ENCODE peak calls at places on chromosomes 6 and 20, in five cellular contexts. Q is IMR-90, M is HepG2, N is H1, A is K562. J is an unnamed sample. For H3K4me1, the result is how much of the 10 kb centered on the place peaks cover.

GRCh38 chr20:25399038-25399430 is 8.4 kb upstream of the ABHD12 start:
- DNase-seq in M (peak), A (peak), Q (peak), N (no peak), J (peak)

GRCh38 chr6:35080016-35080680 is 61.0 kb downstream of the TCP11 start:
- DNase-seq in Q (no peak), A (no peak), M (no peak), N (no peak), J (no peak)

GRCh38 chr6:165146456-165146855 is 162.9 kb downstream of the C6orf118 start:
- DNase-seq in Q (no peak), N (no peak), M (no peak), A (no peak), J (no peak)

GRCh38 chr20:37941332-37941731 is 38.4 kb downstream of the VSTM2L start:
- DNase-seq in Q (no peak), A (peak), N (no peak), M (peak), J (peak)

GRCh38 chr6:165227644-165228329 is 81.6 kb downstream of the C6orf118 start:
- DNase-seq in Q (no peak), N (no peak), M (no peak), A (no peak), J (no peak)

GRCh38 chr6:30754631-30755030 is 10.3 kb upstream of the IER3 start:
- DNase-seq in M (no peak), Q (peak), N (no peak), A (no peak), J (no peak)

GRCh38 chr6:149884215-149884614 is 13.7 kb downstream of the RAET1E start:
- DNase-seq in Q (peak), N (no peak), A (no peak), M (no peak), J (no peak)

GRCh38 chr20:5945963-5946362 is 4.4 kb downstream of the TRMT6 start:
- DNase-seq in N (no peak), Q (peak), A (no peak), M (no peak), J (no peak)

GRCh38 chr6:17469006-17469972 is 75.9 kb downstream of the CAP2 start:
- DNase-seq in N (no peak), M (no peak), A (no peak), Q (no peak), J (peak)

GRCh38 chr20:50595988-50596693 is 86.0 kb downstream of the PTPN1 start:
- DNase-seq in N (no peak), A (no peak), Q (peak), M (no peak), J (no peak)

GRCh38 chr6:40928738-40929137 is 110.3 kb downstream of the UNC5CL start:
- DNase-seq in M (no peak), A (no peak), N (no peak), Q (no peak), J (no peak)

GRCh38 chr20:48392407-48393310 is 435.1 kb downstream of the PREX1 start:
- DNase-seq in A (no peak), Q (no peak), M (no peak), N (no peak), J (no peak)

GRCh38 chr20:48286571-48287551 is 501.6 kb upstream of the SULF2 start:
- DNase-seq in A (no peak), Q (no peak), M (peak), N (no peak), J (no peak)

GRCh38 chr6:113120214-113120576 is 737.0 kb upstream of the MARCKS start:
- DNase-seq in N (no peak), Q (peak), A (no peak), M (no peak), J (peak)

GRCh38 chr20:7207186-7207585 is 439.7 kb downstream of the BMP2 start:
- DNase-seq in M (no peak), N (no peak), A (no peak), Q (no peak), J (no peak)

GRCh38 chr6:89281779-89282246 is 33.3 kb downstream of the GABRR2 start:
- DNase-seq in Q (peak), N (peak), M (peak), A (peak), J (peak)

GRCh38 chr6:166582258-166582657 is 4.2 kb downstream of the RAMACL start:
- DNase-seq in M (no peak), N (no peak), A (no peak), Q (no peak), J (no peak)

GRCh38 chr20:9609892-9610502 is 95.6 kb downstream of the LAMP5 start:
- DNase-seq in N (peak), M (peak), A (peak), Q (peak), J (peak)

GRCh38 chr6:148426317-148426977 is 83.8 kb downstream of the SASH1 start:
- DNase-seq in N (no peak), Q (no peak), M (no peak), A (no peak), J (no peak)

GRCh38 chr20:15703171-15703911 is 869.9 kb downstream of the KIF16B start:
- DNase-seq in N (no peak), Q (peak), M (peak), A (no peak), J (peak)

GRCh38 chr6:154909821-154910220 is 85.3 kb upstream of the TIAM2 start:
- DNase-seq in A (no peak), M (no peak), N (no peak), Q (peak), J (no peak)

GRCh38 chr20:56245761-56246160 is 2.8 kb upstream of the MC3R start:
- DNase-seq in M (no peak), Q (no peak), A (no peak), N (no peak), J (no peak)

GRCh38 chr6:15430947-15431405 is 185.1 kb downstream of the JARID2 start:
- DNase-seq in A (no peak), M (peak), N (no peak), Q (no peak), J (no peak)

GRCh38 chr6:1297746-1298145 is 14.2 kb upstream of the FOXQ1 start:
- DNase-seq in Q (peak), N (no peak), A (no peak), M (no peak), J (peak)

GRCh38 chr6:31627690-31628287 is 7.3 kb downstream of the PRRC2A start:
- DNase-seq in M (no peak), A (no peak), Q (no peak), N (no peak), J (no peak)

GRCh38 chr20:59064214-59064722 is 21.7 kb upstream of the PRELID3B start:
- DNase-seq in N (no peak), A (no peak), Q (no peak), M (no peak), J (no peak)

GRCh38 chr6:96157018-96157565 is 141.3 kb downstream of the FUT9 start:
- DNase-seq in N (no peak), M (peak), A (no peak), Q (no peak), J (no peak)

GRCh38 chr6:105189026-105189680 is 9.3 kb upstream of the POPDC3 start:
- DNase-seq in A (no peak), N (no peak), Q (no peak), M (no peak), J (no peak)

GRCh38 chr6:163536770-163537169 is 122.3 kb downstream of the QKI start:
- DNase-seq in Q (peak), N (no peak), A (no peak), M (no peak), J (peak)

GRCh38 chr6:24924956-24925355 is 10.8 kb downstream of the RIPOR2 start:
- DNase-seq in Q (no peak), N (no peak), M (no peak), A (no peak), J (no peak)

GRCh38 chr20:44963325-44964215 is 2.7 kb upstream of the STK4 start:
- DNase-seq in N (no peak), M (no peak), Q (no peak), A (no peak), J (no peak)

GRCh38 chr20:58889334-58890072 is 37.0 kb downstream of the GNAS start:
- DNase-seq in N (no peak), A (no peak), M (no peak), Q (no peak), J (no peak)

GRCh38 chr6:111872521-111873177 is 603 bp downstream of the FYN start:
- DNase-seq in A (peak), Q (peak), M (no peak), N (no peak), J (no peak)

GRCh38 chr6:64538760-64539159 is 903.2 kb downstream of the PHF3 start:
- DNase-seq in Q (no peak), N (no peak), M (no peak), A (no peak), J (no peak)

GRCh38 chr6:66082914-66083313 is 375.9 kb upstream of the EYS start:
- DNase-seq in N (no peak), Q (no peak), A (no peak), M (no peak), J (no peak)

GRCh38 chr6:44297063-44298038 is 15.8 kb downstream of the AARS2 start:
- DNase-seq in A (peak), Q (peak), M (no peak), N (no peak), J (no peak)

DNA sequence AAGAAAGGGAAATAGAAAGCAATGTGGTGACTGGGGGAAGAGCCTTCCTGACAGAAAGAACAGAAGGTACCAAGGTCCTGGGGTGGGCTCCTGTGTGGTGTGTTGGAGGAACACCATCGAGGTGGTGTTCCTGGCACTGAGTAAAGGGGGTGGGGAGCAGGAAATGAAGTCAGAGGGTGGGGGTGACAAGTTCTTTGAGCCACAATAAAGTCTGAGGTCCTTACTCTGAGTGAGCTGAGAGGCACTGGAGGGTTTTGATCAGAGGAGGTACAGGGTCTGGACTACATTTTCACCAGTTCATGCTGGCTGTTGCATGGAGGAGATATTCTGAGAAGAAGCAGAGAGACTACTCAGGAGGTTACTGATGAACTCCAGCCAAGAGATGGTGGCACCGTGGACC is 198.2 kb downstream of the GMPR start:
- DNase-seq in A (no peak), M (no peak), N (no peak), Q (no peak), J (no peak)
- TF ChIP-seq MAFK in A (no peak), M (no peak), N (no peak), Q (no peak), J (no peak)

DNA sequence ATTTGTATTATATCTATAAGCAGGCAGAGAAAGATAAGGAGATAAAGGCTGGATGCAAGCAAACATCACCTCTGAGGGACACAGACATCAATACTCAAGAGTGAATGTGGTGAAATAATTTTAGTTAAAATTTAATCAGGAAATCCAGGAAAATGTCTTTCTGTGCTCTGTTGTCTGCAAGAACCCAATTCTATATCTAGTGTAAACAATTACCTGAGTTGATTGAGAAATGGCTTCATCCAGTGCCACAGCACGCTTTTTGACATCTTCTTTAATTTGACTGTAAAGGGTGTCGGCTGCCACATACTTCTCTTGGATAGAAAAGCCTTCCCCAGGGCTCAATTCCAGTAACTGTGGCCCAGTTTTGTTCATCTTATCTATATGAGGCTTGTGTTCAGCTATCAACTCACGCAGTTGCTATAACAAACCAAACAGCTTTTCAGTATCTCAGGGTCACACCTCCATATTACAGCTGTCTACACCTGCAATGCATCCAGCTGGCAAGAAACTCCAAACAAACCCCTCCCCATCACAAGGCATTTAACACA is 131.6 kb downstream of the DST start:
- DNase-seq in A (peak), N (no peak), M (peak), Q (peak), J (no peak)
- H3K4me1 ChIP-seq in A (under half), N (under half), M (under half), Q (under half), J (under half)

DNA sequence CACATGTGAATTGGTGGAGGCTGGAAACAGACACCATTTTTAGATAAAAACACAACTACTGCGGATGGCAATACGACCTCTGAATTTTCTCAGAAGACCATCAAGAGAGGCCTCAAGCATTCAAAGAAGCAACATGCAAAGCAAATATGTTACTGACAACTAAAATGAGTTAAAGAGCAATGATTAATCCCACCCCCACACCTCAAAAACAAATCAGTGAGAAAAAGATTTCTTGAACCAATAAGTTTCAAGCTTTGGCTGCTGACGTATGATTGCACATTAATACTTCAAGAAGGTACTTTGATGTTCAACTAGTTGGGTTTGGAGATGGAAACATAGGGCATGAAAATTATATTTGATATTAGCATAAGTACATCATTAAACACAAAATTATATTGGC is 982 bp downstream of the MMUT start:
- DNase-seq in N (no peak), M (no peak), Q (peak), A (no peak), J (no peak)
- TF ChIP-seq MAFK in N (no peak), M (no peak), Q (no peak), A (no peak), J (no peak)

GRCh38 chr6:156825475-156825874 is 48.3 kb downstream of the ARID1B start:
- DNase-seq in A (no peak), Q (no peak), M (no peak), N (no peak), J (no peak)

GRCh38 chr6:156820089-156820798 is 43.1 kb downstream of the ARID1B start:
- DNase-seq in A (no peak), N (no peak), M (no peak), Q (no peak), J (no peak)

GRCh38 chr6:156824142-156824541 is 47.0 kb downstream of the ARID1B start:
- DNase-seq in Q (no peak), N (no peak), M (no peak), A (no peak), J (no peak)

GRCh38 chr6:156822747-156823206 is 45.6 kb downstream of the ARID1B start:
- DNase-seq in N (no peak), A (no peak), Q (no peak), M (no peak), J (no peak)

DNA sequence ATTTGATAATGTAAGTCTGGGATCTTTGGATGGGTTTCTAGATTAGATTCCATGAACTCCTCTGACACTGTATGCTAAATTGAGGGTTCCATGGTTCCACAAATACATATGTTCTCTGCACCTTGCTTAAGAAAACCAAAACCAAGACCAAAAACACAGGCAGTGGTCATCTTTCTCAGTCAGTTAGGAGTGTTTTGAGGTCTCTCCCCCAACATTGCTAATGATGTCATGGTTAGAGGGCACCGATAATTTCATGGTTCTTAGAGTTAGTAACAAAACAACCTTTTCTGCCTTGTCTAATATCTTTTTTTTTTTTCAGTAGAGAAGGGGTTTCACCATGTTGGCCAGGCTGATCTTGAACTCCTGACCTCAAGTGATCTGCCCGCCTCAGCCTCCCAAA is 44.5 kb downstream of the ARID1B start:
- DNase-seq in N (no peak), M (no peak), A (no peak), Q (no peak), J (no peak)
- H3K4me1 ChIP-seq in N (under half), M (under half), A (under half), Q (under half), J (under half)

J was measured in A549.